ENCODE peak calls at places on chromosomes 13 and 19, in five cellular contexts. W, N, D, O and C are unnamed samples.
A peak's percentile ranks its signal among the peaks of the same experiment; 100 is the strongest.

GRCh38 chr19:39951686-39952085 is 17.3 kb upstream of the FCGBP start:
- DNase-seq in W (no peak), N (peak; percentile 68), D (no peak), O (no peak), C (peak; percentile 42)

GRCh38 chr13:34657716-34658115 is 284.4 kb upstream of the NBEA start:
- DNase-seq in W (no peak), N (no peak), D (no peak), O (no peak), C (peak; percentile 57)

GRCh38 chr19:49011194-49011593 is 5.7 kb downstream of the LHB start:
- DNase-seq in W (no peak), N (no peak), D (no peak), O (no peak), C (no peak)

GRCh38 chr19:16233836-16234551 is 36.3 kb downstream of the AP1M1 start:
- DNase-seq in W (no peak), N (peak; percentile 18), D (no peak), O (no peak), C (peak; percentile 9)

GRCh38 chr13:42396501-42396900 is 124.5 kb downstream of the AKAP11 start:
- DNase-seq in W (no peak), N (no peak), D (no peak), O (no peak), C (no peak)

GRCh38 chr13:40764587-40765403 is 6.2 kb downstream of the MRPS31 start:
- DNase-seq in W (no peak), N (no peak), D (no peak), O (no peak), C (peak; percentile 95)

GRCh38 chr13:59680429-59681024 is 483.2 kb downstream of the DIAPH3 start:
- DNase-seq in W (no peak), N (peak; percentile 49), D (no peak), O (peak; percentile 3), C (peak; percentile 59)

GRCh38 chr19:3343619-3344502 is 22.5 kb upstream of the NFIC start:
- DNase-seq in W (peak; percentile 85), N (peak; percentile 93), D (peak; percentile 87), O (no peak), C (peak; percentile 92)

GRCh38 chr19:11197291-11198174 is at the start of gene KANK2:
- DNase-seq in W (no peak), N (peak; percentile 85), D (peak; percentile 86), O (peak; percentile 51), C (peak; percentile 76)

GRCh38 chr19:19710506-19710905 is 22.4 kb downstream of the ZNF14 start:
- DNase-seq in W (no peak), N (no peak), D (no peak), O (no peak), C (no peak)
- H3K9me3 ChIP-seq in W (peaks cover 100% of the 10 kb centered on the region), N (peaks cover 16% of the 10 kb centered on the region), D (peaks cover 91% of the 10 kb centered on the region), O (peaks cover 99% of the 10 kb centered on the region), C (peaks cover 11% of the 10 kb centered on the region)

GRCh38 chr19:56423276-56423984 is 19.3 kb downstream of the ZNF583 start:
- DNase-seq in W (no peak), N (no peak), D (no peak), O (no peak), C (peak; percentile 4)
- H3K9me3 ChIP-seq in W (peaks cover 97% of the 10 kb centered on the region), N (peaks cover 20% of the 10 kb centered on the region), D (peaks cover 100% of the 10 kb centered on the region), O (peaks cover 97% of the 10 kb centered on the region), C (peaks cover 11% of the 10 kb centered on the region)

GRCh38 chr19:53355739-53356138 is 9.8 kb upstream of the ZNF525 start:
- DNase-seq in W (no peak), N (no peak), D (no peak), O (no peak), C (no peak)

GRCh38 chr19:53357821-53358581 is 7.5 kb upstream of the ZNF525 start:
- DNase-seq in W (no peak), N (no peak), D (no peak), O (no peak), C (no peak)
- H3K9me3 ChIP-seq in W (peaks cover 54% of the 10 kb centered on the region), N (no peaks in the 10 kb centered on the region), D (peaks cover 40% of the 10 kb centered on the region), O (peaks cover 57% of the 10 kb centered on the region), C (no peaks in the 10 kb centered on the region)

DNA sequence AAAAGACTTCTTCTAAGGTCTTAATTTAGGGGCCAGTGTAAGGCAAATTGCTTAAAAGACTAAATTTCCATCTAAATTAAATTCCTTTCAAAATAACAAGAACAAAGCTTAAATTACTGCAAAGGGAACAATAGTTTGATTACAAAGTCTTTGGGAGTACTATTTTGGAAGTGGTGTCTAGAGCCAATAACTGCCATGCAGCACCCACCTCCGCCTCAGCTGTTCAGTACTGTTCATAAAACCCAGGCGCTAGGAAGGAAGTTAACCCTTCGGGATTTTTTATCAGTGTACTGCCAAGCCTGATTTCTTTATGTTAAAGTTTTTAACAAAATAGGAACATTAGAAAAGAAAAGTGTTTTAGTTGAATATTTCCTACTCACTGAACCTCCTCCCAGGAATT is 210.1 kb downstream of the LIG4 start:
- DNase-seq in W (no peak), N (no peak), D (no peak), O (no peak), C (no peak)
- H3K9me3 ChIP-seq in W (no peaks in the 10 kb centered on the region), N (no peaks in the 10 kb centered on the region), D (no peaks in the 10 kb centered on the region), O (no peaks in the 10 kb centered on the region), C (no peaks in the 10 kb centered on the region)

DNA sequence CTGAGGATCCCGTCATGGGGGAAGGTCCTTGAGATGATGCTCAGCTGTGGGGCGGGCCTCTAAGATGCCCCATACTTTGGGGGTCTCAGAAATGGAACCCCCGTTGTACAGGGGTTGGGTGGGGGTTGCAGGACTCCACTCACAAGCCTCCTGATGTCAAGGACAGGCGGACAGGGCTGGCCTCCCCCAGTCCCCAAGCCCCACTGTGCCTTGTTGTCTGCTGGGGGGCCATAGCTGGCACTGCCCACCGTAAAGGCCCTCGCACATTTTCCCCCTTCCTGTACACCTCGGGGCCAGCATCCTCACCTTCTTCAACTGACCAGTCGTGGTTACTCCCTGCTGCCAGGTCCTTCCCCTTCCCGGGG is 2.7 kb downstream of the SNAPC2 start:
- DNase-seq in W (no peak), N (no peak), D (no peak), O (no peak), C (no peak)
- H3K9me3 ChIP-seq in W (no peaks in the 10 kb centered on the region), N (no peaks in the 10 kb centered on the region), D (no peaks in the 10 kb centered on the region), O (no peaks in the 10 kb centered on the region), C (no peaks in the 10 kb centered on the region)

GRCh38 chr19:12521996-12522395 is 29.3 kb downstream of the ZNF564 start:
- DNase-seq in W (no peak), N (no peak), D (no peak), O (no peak), C (no peak)

GRCh38 chr19:12526542-12526941 is 24.7 kb downstream of the ZNF564 start:
- DNase-seq in W (no peak), N (no peak), D (no peak), O (no peak), C (no peak)

GRCh38 chr19:12527034-12527836 is 24.0 kb downstream of the ZNF564 start:
- DNase-seq in W (no peak), N (peak; percentile 43), D (no peak), O (peak; percentile 12), C (peak; percentile 56)
- H3K9me3 ChIP-seq in W (peaks cover 99% of the 10 kb centered on the region), N (peaks cover 24% of the 10 kb centered on the region), D (peaks cover 97% of the 10 kb centered on the region), O (peaks cover 96% of the 10 kb centered on the region), C (peaks cover 22% of the 10 kb centered on the region)

GRCh38 chr19:51919606-51920005 is 7.7 kb upstream of the ZNF613 start:
- DNase-seq in W (no peak), N (no peak), D (no peak), O (no peak), C (no peak)

GRCh38 chr19:51916167-51916566 is 11.1 kb upstream of the ZNF613 start:
- DNase-seq in W (no peak), N (no peak), D (no peak), O (no peak), C (no peak)

GRCh38 chr19:51915324-51915867 is 10.6 kb upstream of the ZNF649 start:
- DNase-seq in W (no peak), N (no peak), D (no peak), O (no peak), C (no peak)
- H3K9me3 ChIP-seq in W (peaks cover 44% of the 10 kb centered on the region), N (no peaks in the 10 kb centered on the region), D (peaks cover 79% of the 10 kb centered on the region), O (peaks cover 62% of the 10 kb centered on the region), C (no peaks in the 10 kb centered on the region)